ENCODE peak calls at places on chromosomes 4 and X, in eight cellular contexts. J, X, O, T, V, Z, D and W are unnamed samples.
A peak's percentile ranks its signal among the peaks of the same experiment; 100 is the strongest.

GRCh38 chr4:28007693-28008092 is 1147.1 kb downstream of the STIM2 start:
- DNase-seq in J (no peak), X (no peak), O (no peak), T (no peak), V (no peak), Z (no peak), D (no peak), W (no peak)

GRCh38 chrX:56813318-56813837 is 84.3 kb downstream of the NBDY start:
- DNase-seq in J (no peak), X (no peak), O (no peak), T (peak; percentile 13), V (no peak), Z (no peak), D (no peak), W (no peak)

GRCh38 chr4:73653695-73654106 is 33.5 kb upstream of the RASSF6 start:
- DNase-seq in J (no peak), X (no peak), O (peak; percentile 29), T (peak; percentile 74), V (no peak), Z (peak; percentile 81), D (peak; percentile 52), W (no peak)

GRCh38 chr4:65482410-65482809 is 187.9 kb downstream of the EPHA5 start:
- DNase-seq in J (no peak), X (no peak), O (peak; percentile 1), T (no peak), V (no peak), Z (no peak), D (no peak), W (no peak)

GRCh38 chr4:121674696-121675095 is 22.1 kb downstream of the ANXA5 start:
- DNase-seq in J (no peak), X (no peak), O (no peak), T (no peak), V (no peak), Z (no peak), D (no peak), W (no peak)

GRCh38 chr4:53905935-53906377 is 158.4 kb downstream of the CHIC2 start:
- DNase-seq in J (no peak), X (no peak), O (peak; percentile 49), T (no peak), V (peak; percentile 33), Z (peak; percentile 43), D (no peak), W (peak; percentile 65)

GRCh38 chr4:20592666-20593065 is 107.6 kb upstream of the PACRGL start:
- DNase-seq in J (no peak), X (no peak), O (no peak), T (no peak), V (no peak), Z (no peak), D (no peak), W (no peak)

GRCh38 chr4:98125585-98125984 is 17.7 kb downstream of the STPG2 start:
- DNase-seq in J (no peak), X (no peak), O (no peak), T (peak; percentile 30), V (no peak), Z (no peak), D (no peak), W (no peak)

GRCh38 chr4:176817222-176817621 is 24.5 kb upstream of the VEGFC start:
- DNase-seq in J (no peak), X (no peak), O (no peak), T (no peak), V (no peak), Z (no peak), D (no peak), W (no peak)

GRCh38 chr4:185016946-185017797 is 1.1 kb upstream of the HELT start:
- DNase-seq in J (no peak), X (no peak), O (peak; percentile 25), T (no peak), V (no peak), Z (no peak), D (no peak), W (no peak)

GRCh38 chr4:13992975-13993495 is 365.5 kb upstream of the BOD1L1 start:
- DNase-seq in J (no peak), X (no peak), O (no peak), T (no peak), V (no peak), Z (no peak), D (no peak), W (no peak)

GRCh38 chr4:101762025-101762424 is 28.5 kb upstream of the BANK1 start:
- DNase-seq in J (no peak), X (no peak), O (no peak), T (no peak), V (no peak), Z (no peak), D (no peak), W (no peak)

GRCh38 chrX:1244164-1245076 is 24.2 kb upstream of the CSF2RA start:
- DNase-seq in J (no peak), X (no peak), O (peak; percentile 56), T (no peak), V (no peak), Z (no peak), D (no peak), W (no peak)

GRCh38 chrX:32868524-32868895 is 342.8 kb downstream of the DMD start:
- DNase-seq in J (no peak), X (no peak), O (no peak), T (no peak), V (no peak), Z (no peak), D (no peak), W (no peak)

GRCh38 chrX:103101280-103102042 is 8.5 kb upstream of the NXF3 start:
- DNase-seq in J (no peak), X (no peak), O (no peak), T (no peak), V (no peak), Z (no peak), D (no peak), W (no peak)

GRCh38 chr4:137660211-137660610 is 127.9 kb upstream of the PCDH18 start:
- DNase-seq in J (no peak), X (no peak), O (no peak), T (no peak), V (no peak), Z (no peak), D (no peak), W (no peak)

GRCh38 chr4:165151734-165152133 is 39.1 kb upstream of the TMEM192 start:
- DNase-seq in J (no peak), X (no peak), O (no peak), T (no peak), V (no peak), Z (no peak), D (no peak), W (no peak)

GRCh38 chr4:183816882-183817509 is 88.1 kb upstream of the STOX2 start:
- DNase-seq in J (no peak), X (no peak), O (no peak), T (no peak), V (no peak), Z (no peak), D (no peak), W (no peak)

GRCh38 chr4:166391501-166391900 is 518.5 kb downstream of the TLL1 start:
- DNase-seq in J (no peak), X (no peak), O (no peak), T (no peak), V (no peak), Z (no peak), D (no peak), W (no peak)

GRCh38 chr4:47662975-47663374 is 174.9 kb downstream of the CORIN start:
- DNase-seq in J (no peak), X (no peak), O (peak; percentile 21), T (no peak), V (no peak), Z (no peak), D (no peak), W (no peak)

GRCh38 chr4:177403746-177404145 is 38.5 kb downstream of the AGA start:
- DNase-seq in J (no peak), X (no peak), O (no peak), T (no peak), V (no peak), Z (no peak), D (no peak), W (no peak)

GRCh38 chr4:1408418-1408817 is 2.2 kb upstream of the NKX1-1 start:
- DNase-seq in J (no peak), X (peak; percentile 38), O (no peak), T (no peak), V (no peak), Z (peak; percentile 19), D (peak; percentile 29), W (no peak)
- H3K9me3 ChIP-seq in J (no peaks in the 10 kb centered on the region), X (no peaks in the 10 kb centered on the region), O (no peaks in the 10 kb centered on the region), T (no peaks in the 10 kb centered on the region), V (no peaks in the 10 kb centered on the region), Z (no peaks in the 10 kb centered on the region), D (no peaks in the 10 kb centered on the region), W (no peaks in the 10 kb centered on the region)

GRCh38 chr4:80125252-80126177 is 52.5 kb upstream of the ANTXR2 start:
- DNase-seq in J (no peak), X (no peak), O (peak; percentile 13), T (no peak), V (no peak), Z (no peak), D (no peak), W (no peak)
- TF ChIP-seq CTCF in J (no peak), X (peak; percentile 37), O (no peak), T (no peak), V (peak; percentile 53), Z (peak; percentile 52), D (no peak), W (peak; percentile 25)

GRCh38 chrX:78543281-78543680 is 115.8 kb downstream of the RTL3 start:
- DNase-seq in J (no peak), X (no peak), O (no peak), T (no peak), V (no peak), Z (no peak), D (no peak), W (no peak)
- H3K9me3 ChIP-seq in J (no peaks in the 10 kb centered on the region), X (no peaks in the 10 kb centered on the region), O (no peaks in the 10 kb centered on the region), T (no peaks in the 10 kb centered on the region), V (peaks cover 12% of the 10 kb centered on the region), Z (peaks cover 16% of the 10 kb centered on the region), D (no peaks in the 10 kb centered on the region), W (peaks cover 14% of the 10 kb centered on the region)

GRCh38 chr4:140834866-140835495 is 78.8 kb upstream of the TBC1D9 start:
- DNase-seq in J (no peak), X (no peak), O (no peak), T (no peak), V (no peak), Z (no peak), D (no peak), W (no peak)
- TF ChIP-seq CTCF in J (no peak), X (no peak), O (no peak), T (no peak), V (no peak), Z (no peak), D (no peak), W (no peak)

GRCh38 chr4:56742080-56742871 is 61.2 kb upstream of the HOPX start:
- DNase-seq in J (no peak), X (no peak), O (no peak), T (no peak), V (no peak), Z (no peak), D (no peak), W (no peak)
- H3K9me3 ChIP-seq in J (no peaks in the 10 kb centered on the region), X (no peaks in the 10 kb centered on the region), O (no peaks in the 10 kb centered on the region), T (no peaks in the 10 kb centered on the region), V (peaks cover 10% of the 10 kb centered on the region), Z (no peaks in the 10 kb centered on the region), D (no peaks in the 10 kb centered on the region), W (no peaks in the 10 kb centered on the region)